ENCODE peak calls at places on chromosomes 13 and 19, in eight cellular contexts. B, S, F, K, G, Q, N and Y are unnamed samples.

GRCh38 chr13:40269086-40269485 is 397.4 kb downstream of the FOXO1 start:
- DNase-seq in G (no peak), N (no peak), Q (no peak), F (no peak), S (no peak), B (no peak), K (no peak), Y (no peak)

GRCh38 chr19:38556521-38557174 is 61.1 kb downstream of the MAP4K1 start:
- DNase-seq in S (no peak), B (peak; percentile 55), G (no peak), Q (no peak), K (no peak), N (no peak), F (no peak), Y (no peak)

GRCh38 chr13:33870046-33870668 is 52.2 kb downstream of the RFC3 start:
- DNase-seq in Q (no peak), F (no peak), G (no peak), N (no peak), B (no peak), S (no peak), K (no peak), Y (no peak)

GRCh38 chr19:4730740-4731171 is 7.1 kb upstream of the DPP9 start:
- DNase-seq in N (no peak), G (no peak), Q (no peak), F (no peak), B (no peak), S (no peak), K (peak; percentile 59), Y (no peak)

GRCh38 chr13:99086869-99087129 is 108.9 kb upstream of the DOCK9 start:
- DNase-seq in G (no peak), F (peak; percentile 82), Q (no peak), B (no peak), N (no peak), K (peak; percentile 60), S (no peak), Y (no peak)

GRCh38 chr13:66618702-66619101 is 611.4 kb downstream of the PCDH9 start:
- DNase-seq in K (no peak), G (no peak), B (peak; percentile 53), Q (no peak), F (no peak), N (peak; percentile 63), S (peak; percentile 12), Y (no peak)

GRCh38 chr13:50124536-50125305 is 109.5 kb downstream of the KCNRG start:
- DNase-seq in Q (peak; percentile 98), N (peak; percentile 56), F (peak; percentile 87), S (no peak), K (peak; percentile 65), G (peak; percentile 94), B (peak; percentile 46), Y (no peak)

GRCh38 chr19:54208784-54209057 is 8.1 kb downstream of the RPS9 start:
- DNase-seq in G (no peak), F (no peak), K (no peak), S (no peak), N (no peak), B (peak; percentile 35), Q (no peak), Y (no peak)

GRCh38 chr13:30722361-30722760 is 13.0 kb upstream of the ALOX5AP start:
- DNase-seq in S (no peak), G (no peak), N (peak; percentile 66), K (no peak), Q (no peak), B (no peak), F (no peak), Y (no peak)

GRCh38 chr13:28458604-28459003 is 36.3 kb downstream of the FLT1 start:
- DNase-seq in B (no peak), F (no peak), G (no peak), Q (no peak), K (no peak), S (no peak), N (no peak), Y (no peak)

GRCh38 chr19:51398096-51398704 is 7.8 kb upstream of the C19orf84 start:
- DNase-seq in K (no peak), S (no peak), F (no peak), N (peak; percentile 18), B (peak; percentile 27), Q (no peak), G (no peak), Y (no peak)

GRCh38 chr13:28336193-28336657 is 158.7 kb downstream of the FLT1 start:
- DNase-seq in S (no peak), G (no peak), B (no peak), Q (no peak), N (no peak), F (no peak), K (peak; percentile 39), Y (no peak)

GRCh38 chr13:32851083-32852064 is 164.8 kb upstream of the KL start:
- DNase-seq in Q (peak; percentile 16), F (no peak), K (no peak), B (no peak), S (no peak), N (no peak), G (no peak), Y (no peak)

GRCh38 chr13:79070343-79070974 is 335.6 kb downstream of the RBM26 start:
- DNase-seq in N (no peak), G (no peak), K (no peak), S (no peak), F (no peak), B (no peak), Q (no peak), Y (no peak)

GRCh38 chr13:97574926-97575325 is 141.0 kb downstream of the RAP2A start:
- DNase-seq in G (no peak), S (no peak), N (peak; percentile 52), Q (no peak), F (no peak), B (peak; percentile 62), K (peak; percentile 56), Y (no peak)

GRCh38 chr13:48194392-48194754 is 38.6 kb upstream of the ITM2B start:
- DNase-seq in N (no peak), Q (no peak), B (peak; percentile 59), F (no peak), K (no peak), G (no peak), S (no peak), Y (no peak)

GRCh38 chr19:31334849-31335624 is 14.2 kb downstream of the TSHZ3 start:
- DNase-seq in G (no peak), Q (no peak), B (peak; percentile 53), S (no peak), K (no peak), F (no peak), N (peak; percentile 60), Y (no peak)

GRCh38 chr19:50460161-50460765 is 16.0 kb upstream of the EMC10 start:
- DNase-seq in S (no peak), Q (no peak), K (no peak), B (no peak), N (peak; percentile 50), G (no peak), F (no peak), Y (no peak)

GRCh38 chr19:42467437-42467760 is 24.7 kb upstream of the CXCL17 start:
- DNase-seq in S (no peak), N (no peak), B (no peak), G (no peak), Q (no peak), F (no peak), K (no peak), Y (no peak)

DNA sequence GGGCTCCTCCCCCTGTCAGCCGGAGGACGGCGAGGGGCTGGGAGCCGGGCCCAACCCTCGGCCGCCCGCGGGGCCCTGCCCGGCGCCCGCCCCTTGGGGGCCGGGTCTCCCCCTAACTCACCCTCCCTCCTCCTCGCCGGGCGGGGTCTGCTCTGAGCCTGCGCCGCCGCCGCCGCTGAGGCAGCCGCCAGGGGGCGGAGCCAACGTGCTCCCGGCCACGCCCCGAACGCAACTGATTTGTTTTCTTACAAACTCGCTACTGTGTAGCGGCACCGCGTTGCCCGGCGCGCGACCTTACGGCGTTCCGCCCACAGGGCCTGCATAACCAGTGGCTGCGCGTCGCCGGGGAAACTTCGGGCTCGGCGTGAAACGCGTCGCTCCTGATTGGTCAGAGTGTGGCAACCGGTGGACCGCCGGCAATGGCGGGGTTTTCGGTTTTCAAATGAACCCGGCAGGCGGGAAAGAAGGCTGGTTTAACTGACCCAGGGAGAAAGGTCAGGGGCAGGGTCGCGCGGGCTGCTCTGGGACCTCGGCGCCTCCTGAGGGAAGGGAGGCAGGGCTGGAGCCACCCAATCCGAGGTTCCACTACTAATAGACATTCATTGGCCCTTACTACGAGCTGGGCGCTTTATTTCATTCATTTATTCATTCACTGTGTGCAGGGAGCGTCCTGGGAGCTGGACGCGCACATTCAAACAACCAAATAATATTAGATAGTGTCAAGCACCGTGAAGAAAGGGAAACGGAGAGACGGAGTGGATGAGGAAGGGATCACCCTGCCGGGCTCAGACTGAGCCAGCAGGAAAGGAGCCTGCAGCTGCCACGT is at the start of gene CDKN2D:
- DNase-seq in B (peak; percentile 100), F (peak; percentile 100), S (peak; percentile 96), N (peak; percentile 99), Q (peak; percentile 100), K (peak; percentile 99), G (peak; percentile 99), Y (peak; percentile 99)
- TF ChIP-seq CTCF in B (no peak), F (no peak), S (no peak), N (no peak), Q (peak; percentile 5), K (peak; percentile 85), G (peak; percentile 91), Y (no peak)

GRCh38 chr19:41205995-41206394 is 13.0 kb downstream of the CYP2S1 start:
- DNase-seq in N (no peak), Q (no peak), K (no peak), S (no peak), G (no peak), B (no peak), F (no peak), Y (no peak)
- TF ChIP-seq CTCF in N (no peak), Q (no peak), K (no peak), S (no peak), G (no peak), B (no peak), F (no peak), Y (no peak)

GRCh38 chr19:3471954-3472655 is 8.2 kb downstream of the SMIM24 start:
- DNase-seq in K (peak; percentile 68), N (no peak), B (no peak), G (no peak), S (no peak), F (no peak), Q (no peak), Y (no peak)
- TF ChIP-seq CTCF in K (peak; percentile 88), N (peak; percentile 69), B (peak; percentile 79), G (peak; percentile 93), S (peak; percentile 86), F (peak; percentile 75), Q (peak; percentile 59), Y (peak; percentile 88)

DNA sequence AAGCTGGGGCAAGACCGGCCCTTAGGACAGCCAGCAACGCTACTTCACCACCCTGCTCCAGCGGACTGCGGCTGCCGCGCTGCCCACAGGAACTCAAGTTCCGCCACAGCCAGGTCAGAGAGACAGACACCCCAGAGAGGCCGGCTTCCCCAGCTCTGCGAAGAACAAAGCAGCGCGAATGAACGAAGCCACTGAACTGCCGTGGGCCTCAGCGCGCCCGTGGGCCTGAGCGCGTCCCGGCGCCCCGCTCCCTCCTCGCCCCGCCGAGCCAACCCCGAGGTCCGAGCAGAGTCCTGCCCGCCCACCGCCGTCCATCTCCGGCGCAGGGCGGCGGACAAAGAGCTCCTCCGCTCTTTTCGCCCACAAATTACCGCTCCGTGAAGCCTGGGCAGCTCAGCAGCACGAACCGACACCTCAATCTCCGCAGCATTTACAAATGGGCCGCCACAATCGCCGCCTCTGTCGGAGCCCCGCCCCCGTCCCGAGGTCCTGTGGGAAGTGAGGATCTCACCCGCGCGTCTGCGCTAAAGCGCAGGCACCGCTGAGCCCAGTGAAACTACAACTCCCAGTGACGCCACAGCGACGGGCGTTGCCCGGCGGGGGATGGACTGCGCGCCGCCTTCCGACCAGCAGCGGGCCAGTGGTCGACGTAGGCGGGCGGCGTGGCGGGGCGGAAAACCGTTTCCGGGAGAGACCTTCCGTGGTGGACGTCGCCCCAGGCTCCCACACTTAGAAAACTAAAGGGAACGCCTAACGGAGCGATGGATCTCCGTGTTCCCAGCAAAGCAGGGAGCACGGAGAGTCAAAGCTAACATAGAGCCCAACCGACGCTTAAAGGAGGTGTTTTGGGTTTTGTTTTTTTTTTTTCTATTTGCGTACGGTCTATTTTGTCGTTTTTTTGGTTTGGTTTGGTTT is 158.7 kb downstream of the RNF17 start:
- DNase-seq in N (peak; percentile 97), G (peak; percentile 94), S (peak; percentile 86), F (peak; percentile 97), Q (peak; percentile 97), K (peak; percentile 96), B (peak; percentile 98), Y (peak; percentile 93)
- TF ChIP-seq CTCF in N (peak; percentile 6), G (peak; percentile 59), S (no peak), F (no peak), Q (no peak), K (no peak), B (no peak), Y (no peak)